ENCODE peak calls at places on chromosome 14, in eight cellular contexts. W is Caco-2; F is GM23338; Q is transverse colon; G is activated naive CD4-positive, alpha-beta T cell; I is tibial artery; B is NCI-H1092 treated with DMSO at 0.1 percent for 48 hours; A is ACHN. L is an unnamed sample.

GRCh38 chr14:64089920-64090319 is 204.3 kb downstream of the ESR2 start:
- DNase-seq in A (no peak), G (no peak), F (peak), I (no peak), W (no peak), B (no peak), Q (no peak), L (no peak)

GRCh38 chr14:30885840-30886740 is 11.7 kb downstream of the COCH start:
- DNase-seq in G (no peak), A (no peak), B (no peak), W (no peak), I (no peak), F (no peak), Q (no peak), L (no peak)

GRCh38 chr14:44353805-44354204 is 153.3 kb downstream of the FSCB start:
- DNase-seq in F (no peak), G (no peak), I (no peak), W (no peak), B (no peak), Q (no peak), A (no peak), L (no peak)

GRCh38 chr14:53663709-53664108 is 292.9 kb downstream of the BMP4 start:
- DNase-seq in W (peak), Q (peak), B (peak), G (no peak), I (no peak), F (peak), A (peak), L (peak)

GRCh38 chr14:100533647-100534485 is 53.4 kb downstream of the BEGAIN start:
- DNase-seq in Q (peak), F (no peak), W (no peak), I (peak), G (no peak), B (no peak), A (no peak), L (peak)

GRCh38 chr14:61561657-61562276 is 133.5 kb upstream of the HIF1A start:
- DNase-seq in A (peak), W (peak), I (peak), B (no peak), G (no peak), Q (peak), F (peak), L (peak)

GRCh38 chr14:76975865-76976622 is 52.5 kb downstream of the IRF2BPL start:
- DNase-seq in F (no peak), B (no peak), Q (no peak), G (no peak), I (no peak), A (no peak), W (no peak), L (no peak)

GRCh38 chr14:74519316-74520074 is 25.9 kb downstream of the ISCA2 start:
- DNase-seq in A (no peak), Q (no peak), G (no peak), W (no peak), I (no peak), B (no peak), F (no peak), L (no peak)

GRCh38 chr14:32623300-32624093 is 294.4 kb downstream of the AKAP6 start:
- DNase-seq in A (peak), Q (no peak), B (no peak), G (no peak), W (no peak), I (no peak), F (no peak), L (no peak)

GRCh38 chr14:86779416-86779815 is 1213.6 kb downstream of the GALC start:
- DNase-seq in G (no peak), Q (no peak), F (no peak), I (no peak), A (no peak), B (no peak), W (no peak), L (no peak)

GRCh38 chr14:75985618-75986438 is at the start of gene IFT43:
- DNase-seq in A (peak), I (peak), G (peak), W (peak), B (peak), F (peak), Q (peak), L (peak)

GRCh38 chr14:52992236-52992635 is 41.4 kb upstream of the FERMT2 start:
- DNase-seq in I (no peak), Q (no peak), G (no peak), F (no peak), B (no peak), A (no peak), W (no peak), L (no peak)

GRCh38 chr14:89237923-89238529 is 179.0 kb downstream of the FOXN3 start:
- DNase-seq in Q (no peak), G (no peak), W (no peak), I (no peak), F (peak), A (peak), B (no peak), L (no peak)

GRCh38 chr14:99245541-99246511 is 26.2 kb downstream of the BCL11B start:
- DNase-seq in F (peak), A (no peak), G (peak), B (no peak), I (no peak), W (no peak), Q (no peak), L (no peak)

GRCh38 chr14:61489932-61490331 is 168.6 kb downstream of the PRKCH start:
- DNase-seq in G (no peak), I (peak), B (no peak), Q (no peak), W (no peak), A (no peak), F (no peak), L (no peak)

GRCh38 chr14:78005325-78005724 is 164.8 kb upstream of the NRXN3 start:
- DNase-seq in W (no peak), Q (no peak), B (no peak), A (peak), G (no peak), I (no peak), F (no peak), L (no peak)

GRCh38 chr14:23631702-23632460 is 4.3 kb upstream of the DHRS2 start:
- DNase-seq in B (peak), A (peak), I (no peak), W (no peak), Q (peak), F (peak), G (peak), L (peak)

GRCh38 chr14:74804219-74804825 is 41.2 kb downstream of the YLPM1 start:
- DNase-seq in F (peak), G (no peak), A (no peak), I (no peak), Q (peak), W (no peak), B (no peak), L (no peak)

GRCh38 chr14:105067140-105067968 is 2.1 kb upstream of the GPR132 start:
- DNase-seq in G (peak), B (no peak), W (no peak), Q (no peak), F (no peak), A (peak), I (no peak), L (no peak)

GRCh38 chr14:100731846-100732765 is 5.4 kb downstream of the DLK1 start:
- DNase-seq in W (no peak), G (no peak), I (no peak), A (no peak), B (no peak), F (no peak), Q (no peak), L (no peak)

GRCh38 chr14:92412912-92413311 is 89.9 kb downstream of the SLC24A4 start:
- DNase-seq in G (no peak), I (no peak), B (no peak), A (no peak), Q (no peak), F (no peak), W (no peak), L (no peak)

GRCh38 chr14:32702571-32702970 is 236.1 kb upstream of the NPAS3 start:
- DNase-seq in G (no peak), I (peak), Q (peak), W (no peak), F (peak), A (no peak), B (no peak), L (peak)

GRCh38 chr14:49420201-49420600 is 166.0 kb downstream of the RPS29 start:
- DNase-seq in W (no peak), B (no peak), F (no peak), A (no peak), G (no peak), I (no peak), Q (no peak), L (no peak)

GRCh38 chr14:99481745-99482099 is 513 bp downstream of the CCNK start:
- DNase-seq in A (peak), Q (no peak), B (no peak), W (no peak), I (peak), G (peak), F (peak), L (no peak)

GRCh38 chr14:73879027-73879426 is 7.6 kb upstream of the ZNF410 start:
- DNase-seq in W (no peak), G (no peak), F (no peak), I (no peak), B (no peak), A (no peak), Q (no peak), L (no peak)

GRCh38 chr14:104138098-104138890 is at the start of gene KIF26A:
- DNase-seq in B (peak), A (peak), Q (peak), W (peak), G (no peak), F (peak), I (no peak), L (no peak)

GRCh38 chr14:73820631-73821030 is 31.0 kb upstream of the PTGR2 start:
- DNase-seq in I (no peak), Q (no peak), B (no peak), G (no peak), W (no peak), A (no peak), F (no peak), L (no peak)

GRCh38 chr14:104290058-104290667 is 151.8 kb downstream of the KIF26A start:
- DNase-seq in W (no peak), F (no peak), I (no peak), A (no peak), B (no peak), G (no peak), Q (no peak), L (no peak)

GRCh38 chr14:33676135-33676566 is 274.7 kb downstream of the EGLN3 start:
- DNase-seq in F (peak), A (peak), Q (peak), G (no peak), W (peak), I (no peak), B (peak), L (no peak)

GRCh38 chr14:102183922-102184677 is 44.4 kb downstream of the WDR20 start:
- DNase-seq in F (no peak), Q (no peak), G (no peak), W (no peak), B (no peak), A (no peak), I (no peak), L (no peak)

GRCh38 chr14:103442288-103442687 is 57.1 kb downstream of the MARK3 start:
- DNase-seq in I (no peak), A (no peak), Q (no peak), F (no peak), G (no peak), B (no peak), W (no peak), L (no peak)

GRCh38 chr14:65751510-65751909 is 339.0 kb downstream of the FUT8 start:
- DNase-seq in I (no peak), F (peak), A (no peak), Q (no peak), B (no peak), G (no peak), W (no peak), L (no peak)

GRCh38 chr14:28382460-28383220 is 383.9 kb upstream of the FOXG1 start:
- DNase-seq in B (no peak), F (no peak), G (no peak), Q (no peak), A (peak), W (no peak), I (no peak), L (no peak)

GRCh38 chr14:103123634-103124500 is 606 bp downstream of the TNFAIP2 start:
- DNase-seq in I (peak), F (peak), B (no peak), Q (no peak), G (no peak), A (peak), W (no peak), L (peak)

GRCh38 chr14:78070344-78070743 is 99.8 kb upstream of the NRXN3 start:
- DNase-seq in I (no peak), W (no peak), B (no peak), A (no peak), F (no peak), Q (no peak), G (no peak), L (no peak)

GRCh38 chr14:99118946-99119345 is 153.1 kb downstream of the BCL11B start:
- DNase-seq in W (no peak), G (no peak), I (no peak), A (no peak), B (no peak), Q (no peak), F (no peak), L (peak)

GRCh38 chr14:36663404-36664321 is 2.0 kb downstream of the PAX9 start:
- DNase-seq in Q (no peak), I (no peak), G (no peak), W (no peak), F (peak), A (peak), B (no peak), L (no peak)